ENCODE peak calls at places on chromosome 9, in five cellular contexts. O, R, H, G and K are unnamed samples.

GRCh38 chr9:113564804-113565237 is 101.3 kb downstream of the RGS3 start:
- DNase-seq in O (no peak), R (peak; percentile 6), H (no peak), G (peak; percentile 53), K (no peak)

GRCh38 chr9:98862936-98863335 is 55.5 kb downstream of the GALNT12 start:
- DNase-seq in O (no peak), R (no peak), H (no peak), G (no peak), K (no peak)

GRCh38 chr9:89454498-89455355 is 43.2 kb downstream of the SEMA4D start:
- DNase-seq in O (no peak), R (no peak), H (no peak), G (no peak), K (no peak)

GRCh38 chr9:114124666-114125580 is 25.8 kb upstream of the KIF12 start:
- DNase-seq in O (no peak), R (no peak), H (no peak), G (no peak), K (no peak)

GRCh38 chr9:132989014-132989310 is 10.5 kb downstream of the GFI1B start:
- DNase-seq in O (no peak), R (no peak), H (no peak), G (no peak), K (no peak)

GRCh38 chr9:122158202-122158601 is 1.4 kb downstream of the NDUFA8 start:
- DNase-seq in O (no peak), R (no peak), H (no peak), G (peak; percentile 22), K (no peak)

GRCh38 chr9:82574911-82575310 is 488.0 kb downstream of the RASEF start:
- DNase-seq in O (no peak), R (no peak), H (no peak), G (no peak), K (no peak)

GRCh38 chr9:23821400-23822181 is 4.4 kb downstream of the ELAVL2 start:
- DNase-seq in O (peak; percentile 35), R (peak; percentile 76), H (no peak), G (peak; percentile 5), K (no peak)

GRCh38 chr9:34686231-34686630 is 4.8 kb downstream of the CCL19 start:
- DNase-seq in O (no peak), R (no peak), H (no peak), G (no peak), K (no peak)

GRCh38 chr9:91126761-91127420 is 234.8 kb downstream of the AUH start:
- DNase-seq in O (no peak), R (no peak), H (no peak), G (no peak), K (no peak)

GRCh38 chr9:69371001-69371400 is 46.0 kb downstream of the ENTREP1 start:
- DNase-seq in O (no peak), R (no peak), H (no peak), G (no peak), K (no peak)

GRCh38 chr9:126696091-126696763 is 82.5 kb downstream of the LMX1B start:
- DNase-seq in O (no peak), R (no peak), H (no peak), G (no peak), K (no peak)

GRCh38 chr9:15606667-15607472 is 54.0 kb downstream of the CCDC171 start:
- DNase-seq in O (peak; percentile 36), R (peak; percentile 73), H (no peak), G (peak; percentile 27), K (no peak)

GRCh38 chr9:127569819-127570401 is 42.2 kb upstream of the STXBP1 start:
- DNase-seq in O (peak; percentile 61), R (peak; percentile 34), H (no peak), G (no peak), K (no peak)

GRCh38 chr9:130728721-130729120 is 35.1 kb downstream of the EXOSC2 start:
- DNase-seq in O (no peak), R (no peak), H (no peak), G (no peak), K (no peak)

GRCh38 chr9:130871395-130872057 is 25.1 kb downstream of the QRFP start:
- DNase-seq in O (no peak), R (no peak), H (no peak), G (no peak), K (no peak)

GRCh38 chr9:4167040-4167671 is 132.7 kb downstream of the GLIS3 start:
- DNase-seq in O (no peak), R (no peak), H (no peak), G (no peak), K (no peak)

GRCh38 chr9:27485158-27485557 is 38.9 kb upstream of the IFNK start:
- DNase-seq in O (no peak), R (no peak), H (no peak), G (no peak), K (no peak)

GRCh38 chr9:101383361-101383760 is 1.4 kb downstream of the BAAT start:
- DNase-seq in O (no peak), R (no peak), H (no peak), G (no peak), K (no peak)

GRCh38 chr9:107438211-107439030 is 51.1 kb downstream of the KLF4 start:
- DNase-seq in O (no peak), R (no peak), H (no peak), G (no peak), K (no peak)

GRCh38 chr9:125343518-125344284 is 82.1 kb downstream of the GAPVD1 start:
- DNase-seq in O (peak; percentile 61), R (peak; percentile 63), H (no peak), G (peak; percentile 23), K (peak; percentile 12)

GRCh38 chr9:103397868-103398600 is 402.9 kb downstream of the CYLC2 start:
- DNase-seq in O (peak; percentile 83), R (peak; percentile 29), H (no peak), G (peak; percentile 62), K (peak; percentile 32)

GRCh38 chr9:130685104-130685503 is 8.5 kb upstream of the EXOSC2 start:
- DNase-seq in O (no peak), R (no peak), H (no peak), G (no peak), K (no peak)

GRCh38 chr9:16871358-16872151 is 1.1 kb upstream of the BNC2 start:
- DNase-seq in O (no peak), R (no peak), H (no peak), G (no peak), K (no peak)

GRCh38 chr9:130290353-130291181 is 25.0 kb downstream of the HMCN2 start:
- DNase-seq in O (no peak), R (no peak), H (no peak), G (no peak), K (no peak)

GRCh38 chr9:121771418-121771817 is 120.0 kb downstream of the DAB2IP start:
- DNase-seq in O (no peak), R (no peak), H (no peak), G (no peak), K (no peak)

GRCh38 chr9:27701664-27702063 is 128.4 kb upstream of the C9orf72 start:
- DNase-seq in O (no peak), R (no peak), H (no peak), G (no peak), K (no peak)

GRCh38 chr9:21796768-21797167 is 5.7 kb upstream of the MTAP start:
- DNase-seq in O (no peak), R (no peak), H (no peak), G (no peak), K (no peak)

GRCh38 chr9:95078934-95079333 is 238.6 kb downstream of the FANCC start:
- DNase-seq in O (no peak), R (no peak), H (no peak), G (no peak), K (no peak)

GRCh38 chr9:89011683-89012082 is 20.4 kb downstream of the S1PR3 start:
- DNase-seq in O (no peak), R (no peak), H (no peak), G (no peak), K (no peak)

GRCh38 chr9:128902351-128903078 is 18.3 kb upstream of the PHYHD1 start:
- DNase-seq in O (no peak), R (no peak), H (peak; percentile 71), G (no peak), K (peak; percentile 19)

GRCh38 chr9:128103589-128103962 is 24.0 kb downstream of the PTGES2 start:
- DNase-seq in O (no peak), R (no peak), H (no peak), G (no peak), K (no peak)

GRCh38 chr9:129656795-129657390 is 8.6 kb upstream of the PRRX2 start:
- DNase-seq in O (no peak), R (no peak), H (no peak), G (peak; percentile 85), K (no peak)

GRCh38 chr9:38059233-38059936 is 9.6 kb downstream of the SHB start:
- DNase-seq in O (no peak), R (no peak), H (no peak), G (no peak), K (no peak)

GRCh38 chr9:96856363-96857286 is 2.3 kb upstream of the ZNF782 start:
- DNase-seq in O (peak; percentile 63), R (peak; percentile 46), H (peak; percentile 59), G (peak; percentile 54), K (peak; percentile 22)